ENCODE peak calls at places on chromosomes 2 and 18, in four cellular contexts. J is neural progenitor cell, F is fibroblast of lung, B is progenitor cell of endocrine pancreas. K is an unnamed sample.

GRCh38 chr18:41378628-41379027 is 576.4 kb upstream of the PIK3C3 start:
- DNase-seq in B (no peak), F (peak; percentile 87), J (peak; percentile 41), K (no peak)

GRCh38 chr2:21779786-21780185 is 656.0 kb downstream of the TDRD15 start:
- DNase-seq in F (no peak), B (no peak), J (no peak), K (no peak)

GRCh38 chr2:45729753-45730512 is 78.5 kb downstream of the PRKCE start:
- DNase-seq in J (peak; percentile 25), B (no peak), F (no peak), K (no peak)

GRCh38 chr2:68737717-68738116 is 3.1 kb downstream of the ARHGAP25 start:
- DNase-seq in J (no peak), B (no peak), F (no peak), K (no peak)

GRCh38 chr18:27627927-27628326 is 442.8 kb upstream of the CHST9 start:
- DNase-seq in F (no peak), B (no peak), J (peak; percentile 26), K (no peak)

GRCh38 chr2:122514451-122514996 is 759.1 kb downstream of the TSN start:
- DNase-seq in J (no peak), B (no peak), F (peak; percentile 26), K (no peak)

GRCh38 chr2:132564065-132564464 is 105.9 kb downstream of the LYPD1 start:
- DNase-seq in F (no peak), B (no peak), J (no peak), K (no peak)

GRCh38 chr2:128577141-128577930 is 258.7 kb upstream of the HS6ST1 start:
- DNase-seq in B (no peak), F (no peak), J (no peak), K (no peak)

GRCh38 chr2:28810384-28811285 is at the start of gene SPDYA:
- DNase-seq in B (peak; percentile 56), F (peak; percentile 65), J (peak; percentile 91), K (peak; percentile 81)

GRCh38 chr2:113116100-113116958 is 11.1 kb upstream of the IL1RN start:
- DNase-seq in J (no peak), B (no peak), F (no peak), K (no peak)

GRCh38 chr2:61177727-61178549 is 15.9 kb downstream of the C2orf74 start:
- DNase-seq in B (no peak), J (no peak), F (peak; percentile 33), K (peak; percentile 29)

GRCh38 chr2:214465386-214466146 is 54.7 kb downstream of the VWC2L start:
- DNase-seq in B (no peak), J (no peak), F (no peak), K (no peak)

GRCh38 chr2:58448065-58448507 is 207.0 kb upstream of the FANCL start:
- DNase-seq in B (peak; percentile 11), J (peak; percentile 89), F (peak; percentile 73), K (peak; percentile 72)

GRCh38 chr2:135121016-135121657 is 69.0 kb downstream of the RAB3GAP1 start:
- DNase-seq in F (no peak), B (no peak), J (no peak), K (no peak)

GRCh38 chr2:27636766-27637165 is 7.9 kb downstream of the GPN1 start:
- DNase-seq in J (no peak), F (peak; percentile 28), B (no peak), K (no peak)

GRCh38 chr2:98457045-98457696 is 12.5 kb downstream of the INPP4A start:
- DNase-seq in F (peak; percentile 90), J (no peak), B (no peak), K (no peak)

GRCh38 chr2:98833172-98833916 is 102.4 kb upstream of the MGAT4A start:
- DNase-seq in F (no peak), J (no peak), B (no peak), K (no peak)

GRCh38 chr2:112938904-112939303 is 27.9 kb downstream of the IL37 start:
- DNase-seq in F (no peak), B (no peak), J (no peak), K (no peak)

GRCh38 chr18:47050468-47050867 is 15.0 kb upstream of the ELOA2 start:
- DNase-seq in F (peak; percentile 67), J (peak; percentile 57), B (no peak), K (no peak)

GRCh38 chr2:217691920-217692666 is 310.7 kb downstream of the TNS1 start:
- DNase-seq in F (peak; percentile 17), B (no peak), J (no peak), K (no peak)

GRCh38 chr2:39216495-39217191 is 27.1 kb downstream of the CDKL4 start:
- DNase-seq in F (no peak), J (no peak), B (no peak), K (no peak)

GRCh38 chr2:128008089-128008672 is 19.7 kb downstream of the SAP130 start:
- DNase-seq in J (no peak), B (no peak), F (no peak), K (no peak)

GRCh38 chr18:73908323-73908722 is 239.3 kb downstream of the FBXO15 start:
- DNase-seq in B (peak; percentile 51), F (peak; percentile 20), J (peak; percentile 71), K (peak; percentile 72)

GRCh38 chr2:24054366-24055010 is 4.9 kb downstream of the FKBP1B start:
- DNase-seq in B (no peak), J (no peak), F (no peak), K (no peak)

GRCh38 chr2:61221819-61222218 is 59.8 kb downstream of the C2orf74 start:
- DNase-seq in F (no peak), J (no peak), B (no peak), K (no peak)

GRCh38 chr2:128639693-128640092 is 321.0 kb upstream of the HS6ST1 start:
- DNase-seq in F (no peak), B (peak; percentile 7), J (no peak), K (no peak)

GRCh38 chr2:20396356-20397000 is 45.8 kb upstream of the PUM2 start:
- DNase-seq in F (no peak), J (no peak), B (no peak), K (no peak)

GRCh38 chr2:75466708-75467311 is 93.9 kb downstream of the EVA1A start:
- DNase-seq in B (no peak), F (peak; percentile 33), J (peak; percentile 65), K (peak; percentile 46)

GRCh38 chr18:39749154-39749553 is 2183.6 kb upstream of the CELF4 start:
- DNase-seq in F (no peak), J (no peak), B (no peak), K (no peak)

GRCh38 chr2:3662239-3662638 is 4.2 kb downstream of the ALLC start:
- DNase-seq in F (no peak), J (no peak), B (no peak), K (no peak)
- TF ChIP-seq CTCF in F (no peak), J (no peak), B (no peak), K (no peak)

DNA sequence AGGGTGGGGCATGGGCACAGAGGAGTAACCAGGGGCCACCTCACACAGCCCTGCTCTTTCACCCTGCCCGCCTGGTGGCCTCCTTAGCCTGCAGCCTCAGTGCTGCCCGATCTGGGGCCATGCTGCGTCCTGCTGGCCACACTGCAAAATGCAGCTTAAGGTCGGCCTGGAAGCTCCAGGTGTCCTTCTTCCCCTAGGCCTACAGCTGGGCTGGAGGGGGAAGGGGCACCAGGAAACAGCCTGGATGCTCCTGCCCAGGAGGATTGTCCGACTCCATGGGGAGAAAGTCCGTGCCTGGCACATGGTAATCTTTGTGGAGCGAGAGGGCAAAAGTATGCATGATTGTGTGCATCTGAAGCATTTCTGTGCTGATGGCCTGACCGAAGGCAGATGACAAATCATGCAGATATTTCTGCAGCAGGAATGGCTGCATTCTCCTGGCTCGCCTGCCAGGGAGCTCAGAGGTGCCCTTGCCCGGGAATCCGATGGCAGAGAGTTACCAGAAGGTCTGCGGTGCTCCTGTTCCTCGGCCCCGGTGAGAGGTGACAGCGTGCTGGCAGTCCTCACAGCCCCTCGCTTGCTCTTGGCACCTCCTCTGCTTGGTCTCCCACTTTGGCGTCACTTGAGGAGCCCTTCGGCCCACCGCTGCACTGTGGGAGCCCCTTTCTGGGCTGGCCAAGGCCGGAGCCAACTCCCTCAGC is 12.8 kb upstream of the ALPP start:
- DNase-seq in B (no peak), J (peak; percentile 67), F (no peak), K (peak; percentile 61)
- TF ChIP-seq CTCF in B (peak; percentile 51), J (peak; percentile 56), F (peak; percentile 15), K (peak; percentile 52)

DNA sequence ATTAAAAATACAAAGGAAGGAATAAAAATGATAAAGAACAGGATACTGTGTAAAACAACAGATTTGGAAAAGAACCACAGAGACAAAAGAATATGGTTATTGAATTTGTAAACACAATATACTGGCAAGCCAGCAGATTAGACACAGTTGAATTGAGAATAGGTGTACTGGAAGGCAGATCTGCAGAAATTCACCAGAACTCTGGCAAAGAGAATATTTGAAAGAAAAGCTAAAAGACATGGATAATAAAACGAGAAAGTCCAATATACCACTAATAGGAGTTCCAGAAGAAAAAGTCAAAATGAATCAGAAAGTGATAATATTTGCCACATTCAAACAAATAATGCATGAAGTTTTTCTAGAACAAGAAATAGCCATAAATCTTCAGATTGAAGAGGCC is 11.9 kb upstream of the NEURL3 start:
- DNase-seq in B (no peak), F (no peak), J (no peak), K (no peak)
- TF ChIP-seq CTCF in B (no peak), F (no peak), J (no peak), K (no peak)

DNA sequence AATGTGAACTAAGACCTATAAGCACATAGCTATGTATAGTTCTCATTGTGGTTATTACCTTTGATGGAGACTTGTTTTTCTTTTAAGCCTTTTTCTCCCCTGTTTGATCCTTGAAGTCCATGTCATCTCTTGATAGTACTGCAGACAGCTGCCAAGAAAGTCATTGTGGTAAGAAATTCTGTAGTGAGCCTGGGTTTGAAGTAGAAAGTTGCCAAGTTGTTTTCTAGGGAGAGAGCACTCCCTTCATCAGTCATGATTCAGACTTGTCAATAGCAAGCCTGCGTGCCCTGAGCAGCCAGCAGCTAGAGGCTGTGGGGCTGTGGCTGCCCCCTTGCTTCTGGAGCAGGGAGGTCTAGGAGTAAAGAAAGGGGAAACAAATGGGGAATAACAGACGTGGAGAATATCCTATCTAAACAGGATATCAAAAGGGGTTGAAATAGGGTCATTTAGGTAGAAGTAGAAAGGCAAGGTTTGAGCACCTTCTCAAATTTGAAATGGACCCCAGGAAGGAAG is 8.4 kb downstream of the SP5 start:
- DNase-seq in F (no peak), J (peak; percentile 62), B (no peak), K (peak; percentile 21)
- TF ChIP-seq CTCF in F (no peak), J (peak; percentile 29), B (no peak), K (no peak)

DNA sequence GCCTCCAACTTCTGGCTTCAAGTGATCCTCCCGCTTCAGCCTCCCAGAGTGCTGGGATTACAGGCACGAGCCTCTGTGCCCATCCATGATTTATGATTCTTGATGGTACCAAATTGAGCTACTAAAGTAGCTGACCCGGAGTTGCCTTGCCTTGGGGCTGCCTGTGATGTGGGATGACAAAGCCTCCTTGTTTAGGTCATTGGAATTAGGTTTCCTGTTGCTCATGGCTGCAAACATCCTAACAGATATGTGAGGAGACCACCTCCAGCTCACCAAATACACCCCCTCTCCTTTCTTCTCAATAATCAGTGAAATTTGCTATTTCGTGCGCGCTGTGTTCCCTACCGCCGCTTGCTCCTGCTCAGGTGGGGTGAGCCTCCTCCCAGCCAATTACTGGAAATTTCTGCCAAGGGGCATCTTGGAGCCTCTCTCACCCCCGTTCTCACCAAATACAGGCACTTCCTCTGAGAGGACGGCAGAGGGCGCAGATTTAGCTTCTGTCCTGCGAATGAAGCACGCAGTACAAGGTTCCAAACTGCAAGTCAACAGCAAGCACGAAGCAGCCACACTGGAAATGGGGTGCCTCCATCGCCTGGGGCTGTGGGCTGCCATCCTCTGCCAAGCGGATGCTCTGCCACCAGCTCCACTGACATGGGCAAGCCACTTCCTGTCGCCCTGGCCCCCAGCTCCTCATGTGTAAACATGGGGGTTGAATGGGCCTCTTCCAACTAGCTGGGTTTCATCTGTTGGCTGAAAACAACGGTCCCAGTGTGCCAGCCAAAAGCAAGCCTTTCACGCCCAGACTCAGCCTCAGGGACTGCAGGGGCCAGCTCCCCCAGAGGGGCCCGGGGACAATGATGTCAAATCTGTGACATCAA is 71.7 kb downstream of the NCAPH start:
- DNase-seq in J (peak; percentile 81), B (no peak), F (peak; percentile 83), K (peak; percentile 65)
- TF ChIP-seq CTCF in J (peak; percentile 86), B (peak; percentile 80), F (peak; percentile 79), K (peak; percentile 73)

GRCh38 chr18:66757946-66758345 is 154.1 kb upstream of the CDH19 start:
- DNase-seq in J (no peak), F (no peak), B (no peak), K (no peak)
- TF ChIP-seq CTCF in J (no peak), F (no peak), B (no peak), K (no peak)

K was measured in nephron progenitor cell.